ENCODE peak calls at places on chromosome 5, in six cellular contexts. One of them, this sample, is unnamed.
A peak's percentile ranks its signal among the peaks of the same experiment; 100 is the strongest.

GRCh38 chr5:30600892-30601291 is 592.6 kb upstream of the CDH6 start:
- DNase-seq in putamen: no peak
- DNase-seq in NCI-H1105: no peak
- DNase-seq in posterior vena cava: no peak
- DNase-seq in endothelial cell: no peak
- DNase-seq in cardiac fibroblast: no peak
- DNase-seq in this sample: no peak

GRCh38 chr5:96226941-96227552 is 206.0 kb downstream of the PCSK1 start:
- DNase-seq in cardiac fibroblast: peak; percentile 98
- DNase-seq in putamen: peak; percentile 21
- DNase-seq in endothelial cell: no peak
- DNase-seq in NCI-H1105: no peak
- DNase-seq in posterior vena cava: no peak
- DNase-seq in this sample: peak; percentile 93

GRCh38 chr5:135154197-135154596 is 120.2 kb upstream of the PITX1 start:
- DNase-seq in endothelial cell: no peak
- DNase-seq in cardiac fibroblast: peak; percentile 36
- DNase-seq in posterior vena cava: no peak
- DNase-seq in NCI-H1105: no peak
- DNase-seq in putamen: no peak
- DNase-seq in this sample: no peak

GRCh38 chr5:55546991-55547390 is 12.2 kb upstream of the PLPP1 start:
- DNase-seq in NCI-H1105: no peak
- DNase-seq in putamen: no peak
- DNase-seq in cardiac fibroblast: no peak
- DNase-seq in endothelial cell: no peak
- DNase-seq in posterior vena cava: no peak
- DNase-seq in this sample: no peak

GRCh38 chr5:65708140-65708539 is 13.8 kb downstream of the SGTB start:
- DNase-seq in cardiac fibroblast: no peak
- DNase-seq in endothelial cell: no peak
- DNase-seq in putamen: no peak
- DNase-seq in NCI-H1105: no peak
- DNase-seq in posterior vena cava: no peak
- DNase-seq in this sample: peak; percentile 21

GRCh38 chr5:65290677-65291076 is 191.0 kb downstream of the ADAMTS6 start:
- DNase-seq in cardiac fibroblast: peak; percentile 49
- DNase-seq in putamen: no peak
- DNase-seq in posterior vena cava: no peak
- DNase-seq in endothelial cell: no peak
- DNase-seq in NCI-H1105: no peak
- DNase-seq in this sample: peak; percentile 45

GRCh38 chr5:76479973-76480667 is 77.0 kb downstream of the IQGAP2 start:
- DNase-seq in putamen: no peak
- DNase-seq in posterior vena cava: no peak
- DNase-seq in cardiac fibroblast: no peak
- DNase-seq in NCI-H1105: no peak
- DNase-seq in endothelial cell: no peak
- DNase-seq in this sample: no peak

GRCh38 chr5:173615884-173616576 is 420 bp downstream of the BOD1 start:
- DNase-seq in posterior vena cava: peak; percentile 88
- DNase-seq in endothelial cell: peak; percentile 74
- DNase-seq in putamen: peak; percentile 69
- DNase-seq in cardiac fibroblast: peak; percentile 81
- DNase-seq in NCI-H1105: peak; percentile 27
- DNase-seq in this sample: peak; percentile 77

GRCh38 chr5:31364881-31365636 is 166.8 kb downstream of the DROSHA start:
- DNase-seq in endothelial cell: no peak
- DNase-seq in NCI-H1105: no peak
- DNase-seq in posterior vena cava: no peak
- DNase-seq in cardiac fibroblast: peak; percentile 80
- DNase-seq in putamen: no peak
- DNase-seq in this sample: peak; percentile 43

GRCh38 chr5:55645304-55645703 is 66.8 kb downstream of the SLC38A9 start:
- DNase-seq in posterior vena cava: no peak
- DNase-seq in endothelial cell: no peak
- DNase-seq in putamen: no peak
- DNase-seq in cardiac fibroblast: peak; percentile 73
- DNase-seq in NCI-H1105: no peak
- DNase-seq in this sample: peak; percentile 68

GRCh38 chr5:63164838-63165237 is 586.2 kb downstream of the LRRC70 start:
- DNase-seq in putamen: no peak
- DNase-seq in endothelial cell: no peak
- DNase-seq in cardiac fibroblast: no peak
- DNase-seq in posterior vena cava: no peak
- DNase-seq in NCI-H1105: no peak
- DNase-seq in this sample: no peak

GRCh38 chr5:14190194-14191164 is 47.3 kb downstream of the TRIO start:
- DNase-seq in endothelial cell: no peak
- DNase-seq in NCI-H1105: no peak
- DNase-seq in putamen: no peak
- DNase-seq in cardiac fibroblast: peak; percentile 99
- DNase-seq in posterior vena cava: peak; percentile 88
- DNase-seq in this sample: peak; percentile 97

GRCh38 chr5:110751902-110752762 is 13.3 kb downstream of the SLC25A46 start:
- DNase-seq in NCI-H1105: no peak
- DNase-seq in endothelial cell: no peak
- DNase-seq in posterior vena cava: no peak
- DNase-seq in cardiac fibroblast: peak; percentile 9
- DNase-seq in putamen: no peak
- DNase-seq in this sample: no peak

GRCh38 chr5:56278267-56278826 is 45.2 kb upstream of the ANKRD55 start:
- DNase-seq in endothelial cell: no peak
- DNase-seq in cardiac fibroblast: no peak
- DNase-seq in posterior vena cava: no peak
- DNase-seq in putamen: no peak
- DNase-seq in NCI-H1105: no peak
- DNase-seq in this sample: peak; percentile 39

GRCh38 chr5:134606726-134607125 is 25.9 kb downstream of the SAR1B start:
- DNase-seq in cardiac fibroblast: no peak
- DNase-seq in NCI-H1105: no peak
- DNase-seq in endothelial cell: no peak
- DNase-seq in posterior vena cava: no peak
- DNase-seq in putamen: no peak
- DNase-seq in this sample: no peak

GRCh38 chr5:173296737-173297676 is 31.2 kb downstream of the STC2 start:
- DNase-seq in endothelial cell: no peak
- DNase-seq in cardiac fibroblast: no peak
- DNase-seq in NCI-H1105: no peak
- DNase-seq in putamen: no peak
- DNase-seq in posterior vena cava: peak; percentile 74
- DNase-seq in this sample: no peak

GRCh38 chr5:64333891-64334290 is 168.2 kb downstream of the RNF180 start:
- DNase-seq in posterior vena cava: no peak
- DNase-seq in NCI-H1105: no peak
- DNase-seq in putamen: no peak
- DNase-seq in endothelial cell: no peak
- DNase-seq in cardiac fibroblast: no peak
- DNase-seq in this sample: no peak

GRCh38 chr5:1140188-1140817 is 28.4 kb upstream of the SLC12A7 start:
- DNase-seq in putamen: peak; percentile 29
- DNase-seq in cardiac fibroblast: peak; percentile 60
- DNase-seq in endothelial cell: peak; percentile 72
- DNase-seq in posterior vena cava: peak; percentile 94
- DNase-seq in NCI-H1105: peak; percentile 78
- DNase-seq in this sample: peak; percentile 48

GRCh38 chr5:143471041-143471509 is 67.6 kb upstream of the NR3C1 start:
- DNase-seq in posterior vena cava: no peak
- DNase-seq in putamen: no peak
- DNase-seq in NCI-H1105: no peak
- DNase-seq in endothelial cell: no peak
- DNase-seq in cardiac fibroblast: peak; percentile 58
- DNase-seq in this sample: peak; percentile 27

GRCh38 chr5:76692651-76693050 is 23.3 kb upstream of the F2R start:
- DNase-seq in cardiac fibroblast: no peak
- DNase-seq in putamen: no peak
- DNase-seq in endothelial cell: no peak
- DNase-seq in NCI-H1105: no peak
- DNase-seq in posterior vena cava: no peak
- DNase-seq in this sample: no peak

GRCh38 chr5:2190549-2190948 is 307.8 kb upstream of the IRX4 start:
- DNase-seq in cardiac fibroblast: no peak
- DNase-seq in posterior vena cava: no peak
- DNase-seq in endothelial cell: no peak
- DNase-seq in NCI-H1105: no peak
- DNase-seq in putamen: no peak
- DNase-seq in this sample: no peak

GRCh38 chr5:174343826-174344225 is 298.3 kb downstream of the NSG2 start:
- DNase-seq in NCI-H1105: no peak
- DNase-seq in endothelial cell: no peak
- DNase-seq in cardiac fibroblast: no peak
- DNase-seq in putamen: no peak
- DNase-seq in posterior vena cava: no peak
- DNase-seq in this sample: no peak

GRCh38 chr5:135891804-135892203 is 3.8 kb downstream of the IL9 start:
- DNase-seq in posterior vena cava: no peak
- DNase-seq in cardiac fibroblast: no peak
- DNase-seq in endothelial cell: peak; percentile 25
- DNase-seq in NCI-H1105: no peak
- DNase-seq in putamen: no peak
- DNase-seq in this sample: no peak

GRCh38 chr5:122099060-122099790 is 21.2 kb upstream of the LOX start:
- DNase-seq in endothelial cell: no peak
- DNase-seq in putamen: no peak
- DNase-seq in cardiac fibroblast: peak; percentile 87
- DNase-seq in posterior vena cava: no peak
- DNase-seq in NCI-H1105: no peak
- DNase-seq in this sample: peak; percentile 71

GRCh38 chr5:64646169-64646568 is 44.1 kb upstream of the SHISAL2B start:
- DNase-seq in posterior vena cava: no peak
- DNase-seq in endothelial cell: no peak
- DNase-seq in NCI-H1105: no peak
- DNase-seq in cardiac fibroblast: no peak
- DNase-seq in putamen: no peak
- DNase-seq in this sample: no peak

This sample was measured in fibroblast of pulmonary artery.